ENCODE peak calls at places on chromosomes 6 and 20, in four cellular contexts. S is HepG2, Q is K562, C is GM12878. V is an unnamed sample.

GRCh38 chr20:2234788-2235187 is 61.0 kb upstream of the TGM3 start:
- DNase-seq in S (no peak), Q (no peak), C (no peak), V (no peak)

GRCh38 chr20:25209911-25210310 is 14.4 kb downstream of the ENTPD6 start:
- DNase-seq in S (no peak), Q (no peak), C (no peak), V (no peak)

GRCh38 chr20:23320317-23320716 is 30.3 kb upstream of the NXT1 start:
- DNase-seq in S (peak; percentile 47), Q (peak; percentile 21), C (no peak), V (peak; percentile 17)

GRCh38 chr6:133951881-133952814 is 876 bp upstream of the TBPL1 start:
- DNase-seq in S (peak; percentile 77), Q (peak; percentile 68), C (no peak), V (peak; percentile 80)

GRCh38 chr20:2349801-2350200 is 30.9 kb upstream of the TGM6 start:
- DNase-seq in S (peak; percentile 39), Q (no peak), C (no peak), V (no peak)

GRCh38 chr6:79313254-79313653 is 78.8 kb upstream of the HMGN3 start:
- DNase-seq in S (no peak), Q (peak; percentile 12), C (no peak), V (no peak)

GRCh38 chr6:38350220-38350619 is 289.5 kb downstream of the BTBD9 start:
- DNase-seq in S (no peak), Q (no peak), C (no peak), V (no peak)

GRCh38 chr20:8766868-8767390 is 302.0 kb upstream of the PLCB4 start:
- DNase-seq in S (no peak), Q (no peak), C (no peak), V (no peak)

DNA sequence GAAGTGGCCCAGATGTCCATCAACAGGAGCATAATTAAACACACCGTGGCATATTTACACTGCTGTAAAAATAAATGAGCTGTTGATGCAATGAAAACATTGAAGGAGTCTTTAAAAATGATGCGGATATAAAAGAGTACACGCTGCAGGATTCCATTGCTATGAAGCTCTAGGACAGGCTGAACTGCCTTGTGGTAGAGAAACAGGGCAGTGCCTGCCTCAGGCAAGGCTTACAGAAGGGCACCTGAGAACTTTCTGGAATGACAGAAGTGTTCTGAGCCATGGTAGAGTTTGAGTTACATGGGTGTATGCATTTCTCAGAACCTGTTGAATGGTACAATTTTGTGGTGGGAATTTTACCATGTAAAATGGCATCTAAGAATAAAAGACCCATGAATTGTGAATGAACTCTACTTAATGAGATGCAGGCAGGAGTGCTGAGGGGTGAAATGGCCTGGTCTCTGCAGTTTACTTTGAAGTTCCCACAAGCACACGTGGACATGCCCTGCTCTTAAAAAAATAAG is 45.3 kb upstream of the RIN2 start:
- DNase-seq in S (no peak), Q (no peak), C (no peak), V (peak; percentile 8)
- TF ChIP-seq CEBPB in S (no peak), Q (no peak), C (no peak), V (no peak)

GRCh38 chr20:62197801-62198200 is 15.0 kb downstream of the MTG2 start:
- DNase-seq in S (no peak), Q (no peak), C (no peak), V (no peak)

GRCh38 chr20:62200491-62201172 is 17.8 kb downstream of the MTG2 start:
- DNase-seq in S (no peak), Q (no peak), C (no peak), V (no peak)

GRCh38 chr20:62197321-62197720 is 14.5 kb downstream of the MTG2 start:
- DNase-seq in S (no peak), Q (no peak), C (no peak), V (no peak)

GRCh38 chr20:62198496-62198895 is 15.7 kb downstream of the MTG2 start:
- DNase-seq in S (no peak), Q (no peak), C (no peak), V (no peak)

GRCh38 chr20:62198931-62199330 is 16.1 kb downstream of the MTG2 start:
- DNase-seq in S (no peak), Q (no peak), C (no peak), V (no peak)
- TF ChIP-seq MXI1 in S (no peak), Q (no peak), C (no peak), V (no peak)

GRCh38 chr20:56516631-56517030 is 7.9 kb upstream of the FAM209A start:
- DNase-seq in S (no peak), Q (no peak), C (no peak), V (no peak)

GRCh38 chr20:56517211-56517610 is 7.3 kb upstream of the FAM209A start:
- DNase-seq in S (no peak), Q (no peak), C (no peak), V (no peak)

GRCh38 chr20:56518999-56519398 is 5.5 kb upstream of the FAM209A start:
- DNase-seq in S (no peak), Q (no peak), C (no peak), V (no peak)

GRCh38 chr20:56518126-56518525 is 6.4 kb upstream of the FAM209A start:
- DNase-seq in S (no peak), Q (no peak), C (no peak), V (no peak)

GRCh38 chr20:56517641-56518040 is 6.9 kb upstream of the FAM209A start:
- DNase-seq in S (no peak), Q (no peak), C (no peak), V (no peak)
- TF ChIP-seq CEBPB in S (no peak), Q (no peak), C (no peak), V (no peak)

DNA sequence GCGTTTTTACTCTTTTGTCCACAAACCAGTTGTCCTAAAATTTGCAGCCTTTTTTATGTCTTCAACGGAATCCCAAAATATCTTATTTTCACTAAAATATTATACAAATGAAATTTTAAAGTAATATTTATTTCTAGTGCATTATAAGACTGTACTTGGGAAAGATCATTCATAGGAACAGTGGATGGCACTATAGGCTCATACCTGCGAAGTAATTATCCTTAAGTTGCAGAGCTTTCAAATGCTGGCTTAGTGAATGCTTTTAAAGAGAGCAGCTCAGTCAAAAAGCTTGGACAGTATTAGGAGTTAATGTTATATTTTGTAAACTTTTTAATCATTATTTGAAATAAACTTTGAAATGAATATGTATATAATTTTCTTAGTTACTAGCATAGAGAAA is 254.9 kb downstream of the CDKAL1 start:
- DNase-seq in S (no peak), Q (no peak), C (no peak), V (peak; percentile 44)
- TF ChIP-seq MXI1 in S (no peak), Q (no peak), C (no peak), V (no peak)

GRCh38 chr6:1184318-1184717 is 127.6 kb upstream of the FOXQ1 start:
- DNase-seq in S (no peak), Q (no peak), C (no peak), V (no peak)
- TF ChIP-seq CEBPB in S (no peak), Q (no peak), C (no peak), V (no peak)

GRCh38 chr6:89353702-89354392 is 1.3 kb upstream of the UBE2J1 start:
- DNase-seq in S (peak; percentile 16), Q (no peak), C (no peak), V (no peak)
- TF ChIP-seq MXI1 in S (no peak), Q (no peak), C (peak; percentile 24), V (no peak)

GRCh38 chr6:109025639-109026038 is 69.0 kb downstream of the SESN1 start:
- DNase-seq in S (no peak), Q (no peak), C (no peak), V (no peak)

GRCh38 chr6:109024784-109025183 is 69.9 kb downstream of the SESN1 start:
- DNase-seq in S (no peak), Q (peak; percentile 22), C (no peak), V (peak; percentile 2)

GRCh38 chr6:109028439-109028838 is 66.2 kb downstream of the SESN1 start:
- DNase-seq in S (no peak), Q (no peak), C (no peak), V (no peak)

GRCh38 chr6:109031416-109031815 is 63.2 kb downstream of the SESN1 start:
- DNase-seq in S (no peak), Q (no peak), C (no peak), V (no peak)

DNA sequence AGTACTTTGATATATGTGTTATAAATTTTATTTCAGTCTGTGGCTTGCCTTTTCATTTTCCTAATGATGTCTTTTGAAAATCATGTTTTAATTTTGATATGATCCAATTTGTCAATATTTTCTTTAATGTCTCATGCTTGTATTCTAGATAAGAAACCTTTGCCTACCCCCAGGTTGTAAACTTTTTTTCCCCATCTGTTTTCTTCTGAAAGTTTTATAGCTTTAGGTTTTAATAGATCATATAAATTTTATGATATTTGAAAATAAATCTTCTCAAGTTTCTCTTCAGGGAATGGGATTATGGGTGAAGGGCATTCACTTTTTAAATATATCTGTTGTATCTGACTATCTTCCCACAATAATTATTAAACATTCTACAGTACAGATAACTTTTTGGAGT is 66.7 kb downstream of the SESN1 start:
- DNase-seq in S (no peak), Q (no peak), C (no peak), V (no peak)
- TF ChIP-seq CEBPB in S (no peak), Q (no peak), C (no peak), V (no peak)

V was measured in IMR-90.